ENCODE peak calls at places on chromosome 15, in four cellular contexts. One of them, this sample, is unnamed.

GRCh38 chr15:25678498-25678865 is 184.6 kb downstream of the ATP10A start:
- DNase-seq in IMR-90: no peak
- DNase-seq in body of pancreas: no peak
- DNase-seq in NB4: no peak
- DNase-seq in this sample: no peak

GRCh38 chr15:39959411-39959810 is 25.5 kb downstream of the EIF2AK4 start:
- DNase-seq in body of pancreas: no peak
- DNase-seq in IMR-90: peak
- DNase-seq in NB4: no peak
- DNase-seq in this sample: no peak

GRCh38 chr15:73240864-73241499 is 127.8 kb downstream of the HCN4 start:
- DNase-seq in IMR-90: peak
- DNase-seq in body of pancreas: peak
- DNase-seq in NB4: peak
- DNase-seq in this sample: peak

GRCh38 chr15:89150762-89151305 is 62.6 kb downstream of the ABHD2 start:
- DNase-seq in NB4: peak
- DNase-seq in IMR-90: no peak
- DNase-seq in body of pancreas: peak
- DNase-seq in this sample: no peak

GRCh38 chr15:56890038-56890437 is 28.4 kb upstream of the TCF12 start:
- DNase-seq in NB4: no peak
- DNase-seq in body of pancreas: no peak
- DNase-seq in IMR-90: no peak
- DNase-seq in this sample: no peak

GRCh38 chr15:58701376-58701775 is 48.1 kb downstream of the ADAM10 start:
- DNase-seq in IMR-90: no peak
- DNase-seq in NB4: no peak
- DNase-seq in body of pancreas: no peak
- DNase-seq in this sample: no peak

GRCh38 chr15:43150171-43150929 is 17.0 kb downstream of the TMEM62 start:
- DNase-seq in IMR-90: peak
- DNase-seq in body of pancreas: no peak
- DNase-seq in NB4: no peak
- DNase-seq in this sample: peak

GRCh38 chr15:48025118-48025517 is 95.7 kb upstream of the SLC24A5 start:
- DNase-seq in IMR-90: peak
- DNase-seq in body of pancreas: no peak
- DNase-seq in NB4: no peak
- DNase-seq in this sample: no peak

GRCh38 chr15:52171807-52172206 is 19.4 kb downstream of the GNB5 start:
- DNase-seq in NB4: no peak
- DNase-seq in IMR-90: no peak
- DNase-seq in body of pancreas: no peak
- DNase-seq in this sample: no peak

GRCh38 chr15:82128401-82129143 is 82.8 kb upstream of the MEX3B start:
- DNase-seq in NB4: peak
- DNase-seq in body of pancreas: no peak
- DNase-seq in IMR-90: peak
- DNase-seq in this sample: no peak

GRCh38 chr15:89654311-89654761 is 931 bp downstream of the KIF7 start:
- DNase-seq in body of pancreas: no peak
- DNase-seq in NB4: no peak
- DNase-seq in IMR-90: peak
- DNase-seq in this sample: peak

GRCh38 chr15:36527512-36528162 is 51.8 kb upstream of the CDIN1 start:
- DNase-seq in IMR-90: no peak
- DNase-seq in NB4: no peak
- DNase-seq in body of pancreas: no peak
- DNase-seq in this sample: no peak

GRCh38 chr15:29570931-29571727 is 251.1 kb downstream of the TJP1 start:
- DNase-seq in body of pancreas: peak
- DNase-seq in IMR-90: no peak
- DNase-seq in NB4: no peak
- DNase-seq in this sample: no peak

GRCh38 chr15:29289179-29289578 is 19.6 kb upstream of the NSMCE3 start:
- DNase-seq in body of pancreas: no peak
- DNase-seq in IMR-90: no peak
- DNase-seq in NB4: no peak
- DNase-seq in this sample: no peak

GRCh38 chr15:65421360-65422215 is 1.2 kb downstream of the IGDCC4 start:
- DNase-seq in body of pancreas: peak
- DNase-seq in NB4: peak
- DNase-seq in IMR-90: peak
- DNase-seq in this sample: no peak

GRCh38 chr15:38877471-38877870 is 312.9 kb upstream of the RASGRP1 start:
- DNase-seq in IMR-90: no peak
- DNase-seq in NB4: no peak
- DNase-seq in body of pancreas: no peak
- DNase-seq in this sample: no peak

GRCh38 chr15:62607643-62608042 is 434.9 kb upstream of the TPM1 start:
- DNase-seq in NB4: no peak
- DNase-seq in body of pancreas: no peak
- DNase-seq in IMR-90: peak
- DNase-seq in this sample: no peak

GRCh38 chr15:63818628-63819027 is 15.1 kb downstream of the HERC1 start:
- DNase-seq in body of pancreas: no peak
- DNase-seq in NB4: no peak
- DNase-seq in IMR-90: no peak
- DNase-seq in this sample: no peak

GRCh38 chr15:29832709-29833108 is 10.4 kb upstream of the TJP1 start:
- DNase-seq in NB4: no peak
- DNase-seq in IMR-90: no peak
- DNase-seq in body of pancreas: no peak
- DNase-seq in this sample: no peak

GRCh38 chr15:91335702-91336101 is 235.6 kb downstream of the SV2B start:
- DNase-seq in IMR-90: no peak
- DNase-seq in body of pancreas: no peak
- DNase-seq in NB4: no peak
- DNase-seq in this sample: no peak

GRCh38 chr15:83732770-83733169 is 78.8 kb downstream of the ADAMTSL3 start:
- DNase-seq in IMR-90: no peak
- DNase-seq in body of pancreas: no peak
- DNase-seq in NB4: no peak
- DNase-seq in this sample: no peak

GRCh38 chr15:88331291-88331690 is 74.8 kb upstream of the NTRK3 start:
- DNase-seq in IMR-90: peak
- DNase-seq in NB4: peak
- DNase-seq in body of pancreas: peak
- DNase-seq in this sample: peak

GRCh38 chr15:71701808-71702207 is 108.5 kb upstream of the NR2E3 start:
- DNase-seq in NB4: no peak
- DNase-seq in IMR-90: no peak
- DNase-seq in body of pancreas: no peak
- DNase-seq in this sample: no peak

GRCh38 chr15:23881299-23881698 is 194.2 kb upstream of the NDN start:
- DNase-seq in body of pancreas: no peak
- DNase-seq in NB4: no peak
- DNase-seq in IMR-90: no peak
- DNase-seq in this sample: no peak

DNA sequence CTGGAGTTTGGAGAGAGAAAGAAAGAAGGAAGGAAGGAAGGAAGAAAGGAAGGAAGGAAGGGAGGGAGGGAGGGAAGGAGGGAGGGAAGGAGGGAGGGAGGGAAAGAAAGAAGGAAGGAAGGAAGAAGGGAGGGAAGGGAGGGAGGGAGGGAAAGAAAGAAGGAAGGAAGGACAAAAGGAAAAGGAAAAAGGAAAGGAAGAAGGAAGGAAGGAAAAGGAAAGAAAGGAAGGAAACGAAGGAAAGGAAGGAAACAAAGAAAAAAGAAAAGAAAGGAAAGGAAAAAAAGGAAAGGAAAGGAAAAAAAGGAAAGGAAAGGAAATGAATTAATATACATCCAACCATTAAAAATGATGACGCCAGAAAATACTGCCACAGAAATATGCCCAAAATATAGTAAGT is 18.7 kb upstream of the OR4F6 start:
- DNase-seq in body of pancreas: no peak
- DNase-seq in IMR-90: no peak
- DNase-seq in NB4: no peak
- DNase-seq in this sample: no peak
- TF ChIP-seq POLR2A in body of pancreas: no peak
- TF ChIP-seq POLR2A in IMR-90: no peak
- TF ChIP-seq POLR2A in NB4: no peak
- TF ChIP-seq POLR2A in this sample: no peak

GRCh38 chr15:92879949-92880725 is 20.0 kb upstream of the CHD2 start:
- DNase-seq in body of pancreas: no peak
- DNase-seq in IMR-90: no peak
- DNase-seq in NB4: no peak
- DNase-seq in this sample: no peak

GRCh38 chr15:92880796-92881569 is 19.1 kb upstream of the CHD2 start:
- DNase-seq in body of pancreas: peak
- DNase-seq in IMR-90: no peak
- DNase-seq in NB4: no peak
- DNase-seq in this sample: no peak

GRCh38 chr15:92877000-92877399 is 23.1 kb upstream of the CHD2 start:
- DNase-seq in NB4: no peak
- DNase-seq in IMR-90: no peak
- DNase-seq in body of pancreas: no peak
- DNase-seq in this sample: no peak

GRCh38 chr15:92881570-92881837 is 18.6 kb upstream of the CHD2 start:
- DNase-seq in NB4: no peak
- DNase-seq in IMR-90: no peak
- DNase-seq in body of pancreas: no peak
- DNase-seq in this sample: no peak

DNA sequence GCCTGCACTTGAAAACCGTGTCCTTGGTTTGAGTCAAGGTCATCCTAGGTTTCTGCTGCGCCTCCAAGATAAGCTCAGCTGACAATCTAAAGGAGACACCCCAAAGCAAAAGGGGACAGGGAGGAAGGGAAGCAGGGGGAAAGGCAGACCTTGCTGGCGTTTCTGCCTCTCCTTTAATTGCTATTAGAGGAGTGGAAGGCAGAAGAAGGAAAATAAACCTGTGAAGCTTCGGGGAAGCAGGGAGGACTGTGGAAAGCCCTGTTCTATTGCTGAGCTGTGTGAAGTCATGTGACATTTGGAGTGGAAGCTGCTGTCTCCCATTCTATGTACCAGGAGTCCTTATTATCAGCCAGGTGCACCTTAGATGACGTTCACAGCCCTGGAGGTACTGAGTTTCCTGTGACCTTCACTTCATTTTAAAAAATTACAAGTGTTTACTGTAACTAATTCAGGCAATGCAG is 21.5 kb upstream of the CHD2 start:
- DNase-seq in IMR-90: no peak
- DNase-seq in body of pancreas: peak
- DNase-seq in NB4: no peak
- DNase-seq in this sample: no peak
- TF ChIP-seq POLR2A in IMR-90: no peak
- TF ChIP-seq POLR2A in body of pancreas: peak
- TF ChIP-seq POLR2A in NB4: no peak
- TF ChIP-seq POLR2A in this sample: no peak

DNA sequence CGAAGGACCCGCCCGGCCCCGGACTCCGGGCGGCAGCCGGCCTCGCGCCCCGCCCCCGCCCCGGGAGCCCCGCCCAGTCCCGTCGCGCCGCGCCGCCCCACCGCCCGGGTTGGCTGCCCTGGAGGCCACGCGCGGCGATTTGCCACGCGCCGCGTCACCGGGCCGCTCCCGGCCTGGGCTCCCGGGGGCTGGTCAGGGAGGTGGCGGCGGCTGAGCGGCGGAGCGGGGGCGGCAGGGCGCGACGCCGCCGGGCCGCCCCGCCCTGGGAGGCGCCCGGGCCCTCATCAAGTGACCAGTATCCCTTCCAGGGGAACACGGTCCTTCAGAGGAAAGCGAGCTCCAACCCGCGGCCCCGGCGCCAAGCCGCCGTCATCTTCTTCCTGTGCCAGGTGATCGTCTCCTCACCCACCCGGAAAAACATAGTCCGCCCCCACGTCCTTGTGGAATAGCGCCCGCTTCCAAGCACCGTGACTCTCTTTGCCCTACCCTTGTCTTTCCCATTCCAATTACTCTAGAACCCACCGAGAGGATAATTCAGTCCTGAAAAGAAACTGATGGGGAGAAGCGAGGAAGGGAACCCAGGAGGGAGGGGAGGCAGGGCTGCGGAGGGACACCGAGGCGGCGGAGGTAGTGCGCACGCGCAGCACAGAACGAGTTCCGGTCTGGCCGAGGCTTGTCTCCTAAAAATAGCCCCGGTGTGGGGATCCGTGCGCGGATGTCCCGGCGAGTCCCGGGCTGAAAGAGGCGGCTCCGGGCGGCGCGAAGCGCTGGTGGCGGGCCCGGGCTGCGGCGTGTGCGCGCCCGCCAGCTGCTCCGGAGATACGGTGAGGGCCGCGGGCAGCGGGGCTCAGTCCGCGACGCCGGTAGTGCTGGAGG is at the start of gene MEF2A:
- DNase-seq in NB4: peak
- DNase-seq in body of pancreas: peak
- DNase-seq in IMR-90: peak
- DNase-seq in this sample: peak
- TF ChIP-seq POLR2A in NB4: peak
- TF ChIP-seq POLR2A in body of pancreas: peak
- TF ChIP-seq POLR2A in IMR-90: peak
- TF ChIP-seq POLR2A in this sample: peak

GRCh38 chr15:67843092-67843501 is 3.3 kb upstream of the RNU6-1 start:
- DNase-seq in NB4: no peak
- DNase-seq in IMR-90: no peak
- DNase-seq in body of pancreas: no peak
- DNase-seq in this sample: no peak

GRCh38 chr15:67839358-67839928 is 402 bp downstream of the RNU6-1 start:
- DNase-seq in body of pancreas: no peak
- DNase-seq in IMR-90: peak
- DNase-seq in NB4: peak
- DNase-seq in this sample: no peak

GRCh38 chr15:67838789-67839332 is 984 bp downstream of the RNU6-1 start:
- DNase-seq in body of pancreas: peak
- DNase-seq in NB4: peak
- DNase-seq in IMR-90: no peak
- DNase-seq in this sample: peak

GRCh38 chr15:67840747-67841634 is 1.1 kb upstream of the RNU6-1 start:
- DNase-seq in body of pancreas: peak
- DNase-seq in NB4: peak
- DNase-seq in IMR-90: peak
- DNase-seq in this sample: no peak

DNA sequence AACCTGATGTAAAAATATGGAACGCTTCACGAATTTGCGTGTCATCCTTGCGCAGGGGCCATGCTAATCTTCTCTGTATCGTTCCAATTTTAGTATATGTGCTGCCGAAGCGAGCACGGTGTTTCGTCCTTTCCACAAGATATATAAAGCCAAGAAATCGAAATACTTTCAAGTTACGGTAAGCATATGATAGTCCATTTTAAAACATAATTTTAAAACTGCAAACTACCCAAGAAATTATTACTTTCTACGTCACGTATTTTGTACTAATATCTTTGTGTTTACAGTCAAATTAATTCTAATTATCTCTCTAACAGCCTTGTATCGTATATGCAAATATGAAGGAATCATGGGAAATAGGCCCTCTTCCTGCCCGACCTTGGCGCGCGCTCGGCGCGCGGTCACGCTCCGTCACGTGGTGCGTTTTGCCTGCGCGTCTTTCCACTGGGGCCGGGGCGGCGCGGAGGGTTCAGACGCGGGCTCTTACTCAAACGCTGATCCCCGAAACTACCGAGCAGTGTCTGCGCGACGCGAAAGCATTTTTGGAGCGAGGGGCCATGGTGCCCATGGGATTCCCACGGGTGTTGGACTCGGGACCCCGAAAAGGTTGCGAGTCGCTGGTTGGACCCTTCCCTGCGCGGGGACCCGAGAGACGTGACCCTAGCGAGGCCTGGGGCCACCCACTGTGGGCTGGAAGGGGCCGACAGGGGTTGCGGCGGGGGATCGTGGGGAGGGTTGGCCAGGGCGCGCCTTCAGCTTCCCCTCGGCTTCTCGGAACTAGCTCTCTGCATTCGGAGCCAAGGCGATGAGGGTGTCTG is at the start of gene RNU6-1:
- DNase-seq in NB4: peak
- DNase-seq in IMR-90: peak
- DNase-seq in body of pancreas: peak
- DNase-seq in this sample: peak
- TF ChIP-seq POLR2A in NB4: peak
- TF ChIP-seq POLR2A in IMR-90: peak
- TF ChIP-seq POLR2A in body of pancreas: peak
- TF ChIP-seq POLR2A in this sample: peak

This sample was measured in H54.